ENCODE peak calls at places on chromosomes 2 and 18, in ten cellular contexts. Z is uterus; N is heart right ventricle; H is right cardiac atrium; V is iPS DF 6.9; O is astrocyte; Y is esophagus squamous epithelium; S is HCT116; P is upper lobe of right lung; D is CD4-positive, alpha-beta T cell. R is an unnamed sample. For H3K27me3, the result is how much of the 10 kb centered on the place peaks cover.

GRCh38 chr18:12420831-12421421 is 13.2 kb downstream of the PRELID3A start:
- DNase-seq in Z (no peak), N (no peak), H (peak), V (no peak), O (no peak), Y (no peak), S (no peak), P (no peak), D (no peak), R (no peak)

GRCh38 chr18:7902399-7902839 is 335.3 kb downstream of the PTPRM start:
- DNase-seq in Z (peak), N (no peak), H (no peak), V (no peak), O (peak), Y (no peak), S (no peak), P (no peak), D (no peak), R (no peak)

GRCh38 chr2:172119089-172119488 is 16.4 kb upstream of the DLX2 start:
- DNase-seq in Z (no peak), N (no peak), H (no peak), V (no peak), O (peak), Y (no peak), S (no peak), P (no peak), D (no peak), R (no peak)

GRCh38 chr2:149661844-149662243 is 74.3 kb upstream of the MMADHC start:
- DNase-seq in Z (no peak), N (no peak), H (peak), V (no peak), O (peak), Y (no peak), S (no peak), P (no peak), D (no peak), R (no peak)

GRCh38 chr2:219448776-219449476 is 14.3 kb downstream of the SPEG start:
- DNase-seq in Z (no peak), N (no peak), H (no peak), V (no peak), O (no peak), Y (no peak), S (no peak), P (no peak), D (no peak), R (no peak)

GRCh38 chr18:32770181-32770650 is 2.6 kb downstream of the KLHL14 start:
- DNase-seq in Z (peak), N (no peak), H (peak), V (no peak), O (no peak), Y (no peak), S (no peak), P (no peak), D (no peak), R (peak)

GRCh38 chr2:85748948-85749875 is 4.6 kb upstream of the ATOH8 start:
- DNase-seq in Z (peak), N (no peak), H (peak), V (no peak), O (peak), Y (no peak), S (no peak), P (no peak), D (no peak), R (peak)

GRCh38 chr18:63681449-63682381 is 20.0 kb upstream of the SERPINB3 start:
- DNase-seq in Z (no peak), N (no peak), H (no peak), V (no peak), O (no peak), Y (no peak), S (no peak), P (no peak), D (no peak), R (no peak)

GRCh38 chr18:8373486-8373885 is 235.8 kb upstream of the RAB12 start:
- DNase-seq in Z (no peak), N (no peak), H (no peak), V (no peak), O (no peak), Y (no peak), S (no peak), P (no peak), D (no peak), R (no peak)

GRCh38 chr2:240603081-240603835 is 16.7 kb downstream of the CAPN10 start:
- DNase-seq in Z (peak), N (no peak), H (no peak), V (no peak), O (no peak), Y (no peak), S (no peak), P (peak), D (no peak), R (peak)

GRCh38 chr2:85713836-85714235 is 19.7 kb downstream of the GNLY start:
- DNase-seq in Z (no peak), N (no peak), H (no peak), V (no peak), O (no peak), Y (no peak), S (no peak), P (peak), D (no peak), R (no peak)

GRCh38 chr2:182666674-182667320 is 49.3 kb upstream of the DNAJC10 start:
- DNase-seq in Z (no peak), N (no peak), H (no peak), V (no peak), O (peak), Y (no peak), S (peak), P (no peak), D (no peak), R (no peak)

GRCh38 chr2:154694881-154695280 is 3.6 kb upstream of the KCNJ3 start:
- DNase-seq in Z (no peak), N (no peak), H (no peak), V (no peak), O (no peak), Y (no peak), S (no peak), P (no peak), D (no peak), R (no peak)

GRCh38 chr18:34909637-34910364 is 131.4 kb upstream of the MAPRE2 start:
- DNase-seq in Z (no peak), N (no peak), H (no peak), V (no peak), O (peak), Y (no peak), S (no peak), P (no peak), D (no peak), R (peak)

GRCh38 chr2:75134802-75135201 is 64.5 kb downstream of the TACR1 start:
- DNase-seq in Z (no peak), N (no peak), H (no peak), V (no peak), O (no peak), Y (no peak), S (no peak), P (no peak), D (no peak), R (no peak)

GRCh38 chr2:45681675-45682074 is 30.2 kb downstream of the PRKCE start:
- DNase-seq in Z (no peak), N (peak), H (peak), V (no peak), O (peak), Y (no peak), S (peak), P (no peak), D (no peak), R (no peak)

GRCh38 chr2:45676088-45676487 is 24.6 kb downstream of the PRKCE start:
- DNase-seq in Z (no peak), N (no peak), H (no peak), V (no peak), O (no peak), Y (no peak), S (no peak), P (no peak), D (no peak), R (no peak)

GRCh38 chr2:45675130-45675812 is 23.8 kb downstream of the PRKCE start:
- DNase-seq in Z (no peak), N (peak), H (peak), V (no peak), O (no peak), Y (no peak), S (peak), P (peak), D (no peak), R (no peak)

GRCh38 chr2:45680351-45680967 is 29.0 kb downstream of the PRKCE start:
- DNase-seq in Z (no peak), N (no peak), H (no peak), V (no peak), O (no peak), Y (no peak), S (no peak), P (no peak), D (no peak), R (no peak)

DNA sequence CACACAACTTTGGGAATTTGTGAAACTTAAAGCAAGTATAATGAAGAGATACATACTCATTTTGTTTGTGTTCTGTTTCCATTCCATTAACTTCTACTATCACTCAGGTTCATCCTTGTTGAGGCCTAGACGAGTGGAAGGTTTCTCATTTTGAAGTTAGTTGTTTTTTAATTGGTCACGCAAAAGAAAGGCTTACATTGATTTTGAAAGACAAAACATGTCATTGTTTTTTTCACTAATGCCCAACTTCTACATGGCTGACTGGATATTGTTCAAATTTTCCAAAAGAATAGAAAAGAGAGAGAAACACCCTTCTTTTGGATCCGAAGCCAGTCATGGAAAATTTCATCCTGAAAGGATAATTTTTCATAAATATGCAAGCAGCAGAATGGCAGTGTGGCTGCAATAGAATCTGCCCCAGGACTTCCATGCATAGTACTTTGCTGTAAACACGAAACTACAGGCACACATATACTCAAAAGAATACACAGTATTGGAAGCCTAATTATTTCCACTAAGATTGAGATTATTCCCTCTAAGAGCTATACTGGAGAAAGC is 27.4 kb downstream of the PRKCE start:
- DNase-seq in Z (no peak), N (no peak), H (no peak), V (no peak), O (no peak), Y (no peak), S (no peak), P (no peak), D (no peak), R (no peak)
- H3K27ac ChIP-seq in Z (no peak), N (no peak), H (no peak), V (no peak), O (no peak), Y (no peak), S (no peak), P (no peak), D (no peak), R (no peak)

GRCh38 chr2:7792031-7792651 is 874.9 kb downstream of the RNF144A start:
- DNase-seq in Z (no peak), N (no peak), H (no peak), V (no peak), O (no peak), Y (no peak), S (no peak), P (no peak), D (no peak), R (no peak)

GRCh38 chr2:7785700-7786099 is 868.5 kb downstream of the RNF144A start:
- DNase-seq in Z (no peak), N (no peak), H (no peak), V (no peak), O (no peak), Y (no peak), S (no peak), P (no peak), D (no peak), R (no peak)

DNA sequence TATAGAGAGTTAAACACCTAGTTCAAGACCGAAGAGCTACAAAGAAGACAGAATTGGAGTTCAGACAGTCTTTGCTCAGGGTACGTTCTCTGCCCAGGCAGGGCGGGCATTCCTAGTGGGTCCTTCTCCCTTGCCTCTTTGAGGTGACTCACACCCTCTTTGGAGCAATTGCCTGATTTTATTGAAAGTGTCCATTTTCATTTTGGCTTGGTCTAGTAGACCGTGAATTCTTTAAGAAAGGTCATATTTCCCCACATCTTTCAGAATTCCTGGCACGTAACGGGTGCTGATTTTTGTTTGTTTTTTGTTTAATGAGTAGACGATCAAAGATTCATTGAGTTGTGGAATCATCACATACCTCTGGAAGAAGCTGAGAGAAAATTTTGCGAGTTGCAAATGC is 871.5 kb downstream of the RNF144A start:
- DNase-seq in Z (no peak), N (no peak), H (no peak), V (no peak), O (no peak), Y (no peak), S (no peak), P (no peak), D (no peak), R (no peak)
- H3K27me3 ChIP-seq in Z (under half), N (under half), H (under half), V (under half), O (under half), Y (under half), S (under half), P (under half), D (under half), R (under half)

DNA sequence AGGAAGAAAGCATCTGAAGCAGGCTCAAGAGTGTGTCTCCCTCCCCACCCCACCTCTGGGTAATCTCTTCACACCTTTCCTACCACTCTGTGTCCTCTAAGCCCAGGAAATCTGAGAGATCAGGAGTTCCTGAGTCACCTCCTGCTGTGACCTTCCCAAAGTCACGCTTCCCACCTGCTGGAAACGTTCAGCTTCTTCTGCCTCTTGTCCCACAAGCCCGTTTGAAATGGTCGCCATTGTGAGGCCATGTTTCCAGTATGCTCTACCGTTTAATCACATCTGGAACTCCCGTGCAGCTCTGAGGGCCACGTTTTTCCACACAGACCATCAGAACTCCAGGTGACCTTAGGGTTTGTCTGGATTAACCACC is 25.9 kb downstream of the GREB1 start:
- DNase-seq in Z (peak), N (no peak), H (no peak), V (no peak), O (no peak), Y (no peak), S (no peak), P (peak), D (no peak), R (peak)
- H3K27ac ChIP-seq in Z (peak), N (no peak), H (no peak), V (no peak), O (no peak), Y (no peak), S (no peak), P (no peak), D (no peak), R (no peak)

DNA sequence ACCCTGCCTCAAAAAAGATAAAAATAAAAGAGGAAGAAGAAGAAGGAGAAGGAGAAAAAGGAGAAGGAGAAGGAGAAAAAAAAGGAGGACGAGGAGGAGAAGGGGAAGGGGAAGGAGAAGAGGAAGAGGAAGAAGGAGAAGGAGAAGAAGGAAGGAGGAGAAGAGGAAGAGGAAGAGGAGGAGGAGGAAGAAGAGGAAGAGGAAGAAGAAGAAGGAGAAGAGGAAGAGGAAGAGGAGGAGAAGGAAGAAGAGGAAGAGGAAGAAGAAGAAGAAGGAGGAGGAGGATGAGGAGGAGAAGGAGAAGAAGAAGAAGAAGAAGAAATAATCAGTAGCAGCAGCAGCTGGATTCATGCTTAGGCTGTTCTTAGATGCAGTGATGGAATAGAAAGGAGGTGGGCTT is 159.7 kb downstream of the TFCP2L1 start:
- DNase-seq in Z (no peak), N (no peak), H (no peak), V (no peak), O (no peak), Y (no peak), S (no peak), P (no peak), D (no peak), R (no peak)
- H3K27me3 ChIP-seq in Z (under half), N (under half), H (under half), V (under half), O (under half), Y (under half), S (under half), P (under half), D (under half), R (under half)

DNA sequence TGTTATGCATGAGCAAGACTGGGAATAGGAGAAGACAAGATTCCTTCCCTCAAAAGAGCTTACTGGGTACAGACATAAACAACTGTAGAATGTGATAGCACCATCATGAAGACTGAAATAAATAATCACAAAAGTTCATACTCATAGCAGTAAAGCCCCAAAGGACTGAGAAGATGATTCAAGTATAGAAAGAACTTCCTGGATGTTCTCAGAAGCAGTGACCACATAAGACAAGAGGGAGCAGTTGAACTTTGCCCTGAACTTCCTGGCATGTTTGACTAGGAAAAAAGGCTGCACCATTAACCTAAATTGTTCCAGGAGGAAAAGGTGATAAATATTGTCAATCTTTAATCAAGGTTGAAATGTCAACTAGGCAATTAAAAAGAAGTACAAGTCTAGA is 57.8 kb upstream of the CCDC141 start:
- DNase-seq in Z (no peak), N (no peak), H (no peak), V (no peak), O (peak), Y (no peak), S (no peak), P (no peak), D (no peak), R (no peak)
- H3K27ac ChIP-seq in Z (peak), N (no peak), H (no peak), V (no peak), O (no peak), Y (no peak), S (no peak), P (no peak), D (no peak), R (no peak)

GRCh38 chr2:12683701-12684100 is 33.0 kb upstream of the TRIB2 start:
- DNase-seq in Z (no peak), N (no peak), H (no peak), V (no peak), O (no peak), Y (no peak), S (no peak), P (no peak), D (no peak), R (no peak)
- H3K27me3 ChIP-seq in Z (under half), N (under half), H (under half), V (under half), O (under half), Y (under half), S (under half), P (under half), D (under half), R (under half)

GRCh38 chr2:230809677-230810251 is 55.0 kb upstream of the ITM2C start:
- DNase-seq in Z (no peak), N (no peak), H (no peak), V (no peak), O (no peak), Y (no peak), S (no peak), P (no peak), D (no peak), R (no peak)

GRCh38 chr2:230811508-230811907 is 53.2 kb upstream of the ITM2C start:
- DNase-seq in Z (no peak), N (no peak), H (no peak), V (no peak), O (peak), Y (no peak), S (no peak), P (no peak), D (no peak), R (no peak)

GRCh38 chr2:230809015-230809414 is 55.7 kb upstream of the ITM2C start:
- DNase-seq in Z (no peak), N (no peak), H (no peak), V (no peak), O (no peak), Y (no peak), S (no peak), P (no peak), D (no peak), R (no peak)

GRCh38 chr2:230805353-230806017 is 59.3 kb upstream of the ITM2C start:
- DNase-seq in Z (no peak), N (no peak), H (no peak), V (no peak), O (no peak), Y (no peak), S (no peak), P (no peak), D (no peak), R (no peak)

DNA sequence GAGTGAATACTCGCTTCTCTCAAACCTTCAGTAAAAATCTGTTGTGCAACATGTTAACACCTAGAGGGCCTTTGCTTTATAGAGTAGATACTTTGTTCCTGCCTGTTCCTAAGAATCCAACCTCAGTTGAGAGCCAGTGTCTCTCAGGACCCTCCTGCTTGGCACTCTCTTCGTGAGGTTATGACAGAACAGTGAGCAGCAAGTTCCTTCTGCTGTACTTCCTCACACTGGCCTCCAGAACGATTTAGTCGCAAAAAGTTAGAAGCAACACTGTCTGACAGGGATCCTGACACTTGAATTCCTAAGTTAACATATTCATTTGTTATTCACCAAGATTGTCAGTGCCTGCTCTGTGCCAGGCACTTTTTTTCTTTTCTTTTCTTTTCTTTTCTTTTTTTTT is 57.1 kb upstream of the ITM2C start:
- DNase-seq in Z (no peak), N (no peak), H (no peak), V (no peak), O (no peak), Y (no peak), S (no peak), P (no peak), D (no peak), R (no peak)
- H3K27ac ChIP-seq in Z (no peak), N (no peak), H (no peak), V (no peak), O (no peak), Y (no peak), S (no peak), P (no peak), D (no peak), R (no peak)